ENCODE peak calls at places on chromosomes 3 and 15, in six cellular contexts. One of them, this sample, is unnamed.

GRCh38 chr15:65645392-65645791 is 23.7 kb downstream of the SLC24A1 start:
- DNase-seq in effector memory CD4-positive, alpha-beta T cell: no peak
- DNase-seq in BJ: no peak
- DNase-seq in fibroblast of pulmonary artery: no peak
- DNase-seq in K562: no peak
- DNase-seq in cardiac muscle cell: no peak
- DNase-seq in this sample: no peak

GRCh38 chr3:8909160-8909559 is 54.1 kb downstream of the RAD18 start:
- DNase-seq in fibroblast of pulmonary artery: no peak
- DNase-seq in K562: no peak
- DNase-seq in BJ: no peak
- DNase-seq in effector memory CD4-positive, alpha-beta T cell: no peak
- DNase-seq in cardiac muscle cell: no peak
- DNase-seq in this sample: no peak

GRCh38 chr3:14231998-14232501 is 53.4 kb downstream of the LSM3 start:
- DNase-seq in K562: no peak
- DNase-seq in effector memory CD4-positive, alpha-beta T cell: no peak
- DNase-seq in fibroblast of pulmonary artery: no peak
- DNase-seq in BJ: no peak
- DNase-seq in cardiac muscle cell: no peak
- DNase-seq in this sample: no peak

GRCh38 chr15:63077952-63078351 is 35.4 kb downstream of the TPM1 start:
- DNase-seq in BJ: no peak
- DNase-seq in cardiac muscle cell: no peak
- DNase-seq in effector memory CD4-positive, alpha-beta T cell: no peak
- DNase-seq in K562: no peak
- DNase-seq in fibroblast of pulmonary artery: no peak
- DNase-seq in this sample: no peak

GRCh38 chr3:10529809-10530208 is 24.4 kb upstream of the ATP2B2 start:
- DNase-seq in K562: no peak
- DNase-seq in effector memory CD4-positive, alpha-beta T cell: no peak
- DNase-seq in BJ: no peak
- DNase-seq in fibroblast of pulmonary artery: no peak
- DNase-seq in cardiac muscle cell: no peak
- DNase-seq in this sample: no peak

GRCh38 chr3:107992976-107993684 is 97.7 kb downstream of the CD47 start:
- DNase-seq in fibroblast of pulmonary artery: peak
- DNase-seq in cardiac muscle cell: no peak
- DNase-seq in K562: no peak
- DNase-seq in BJ: no peak
- DNase-seq in effector memory CD4-positive, alpha-beta T cell: no peak
- DNase-seq in this sample: no peak

GRCh38 chr15:42314818-42315217 is 41.6 kb upstream of the TMEM87A start:
- DNase-seq in effector memory CD4-positive, alpha-beta T cell: no peak
- DNase-seq in BJ: no peak
- DNase-seq in cardiac muscle cell: no peak
- DNase-seq in fibroblast of pulmonary artery: no peak
- DNase-seq in K562: no peak
- DNase-seq in this sample: no peak

GRCh38 chr3:49359623-49360022 is 1.5 kb upstream of the GPX1 start:
- DNase-seq in effector memory CD4-positive, alpha-beta T cell: no peak
- DNase-seq in fibroblast of pulmonary artery: no peak
- DNase-seq in K562: no peak
- DNase-seq in cardiac muscle cell: no peak
- DNase-seq in BJ: no peak
- DNase-seq in this sample: no peak

GRCh38 chr3:50213383-50213782 is 8.3 kb downstream of the SLC38A3 start:
- DNase-seq in cardiac muscle cell: no peak
- DNase-seq in effector memory CD4-positive, alpha-beta T cell: no peak
- DNase-seq in fibroblast of pulmonary artery: no peak
- DNase-seq in BJ: no peak
- DNase-seq in K562: no peak
- DNase-seq in this sample: no peak

GRCh38 chr3:160372780-160373179 is 26.2 kb downstream of the IFT80 start:
- DNase-seq in cardiac muscle cell: no peak
- DNase-seq in BJ: peak
- DNase-seq in effector memory CD4-positive, alpha-beta T cell: no peak
- DNase-seq in fibroblast of pulmonary artery: peak
- DNase-seq in K562: no peak
- DNase-seq in this sample: no peak

GRCh38 chr3:26590919-26591318 is 31.7 kb upstream of the LRRC3B start:
- DNase-seq in cardiac muscle cell: no peak
- DNase-seq in BJ: no peak
- DNase-seq in fibroblast of pulmonary artery: no peak
- DNase-seq in K562: no peak
- DNase-seq in effector memory CD4-positive, alpha-beta T cell: no peak
- DNase-seq in this sample: no peak

GRCh38 chr3:88661433-88661824 is 446.0 kb upstream of the EPHA3 start:
- DNase-seq in effector memory CD4-positive, alpha-beta T cell: no peak
- DNase-seq in BJ: no peak
- DNase-seq in K562: no peak
- DNase-seq in cardiac muscle cell: no peak
- DNase-seq in fibroblast of pulmonary artery: no peak
- DNase-seq in this sample: no peak

GRCh38 chr15:52733696-52734255 is 54.6 kb upstream of the ATOSA start:
- DNase-seq in effector memory CD4-positive, alpha-beta T cell: no peak
- DNase-seq in BJ: no peak
- DNase-seq in cardiac muscle cell: no peak
- DNase-seq in fibroblast of pulmonary artery: no peak
- DNase-seq in K562: no peak
- DNase-seq in this sample: no peak

GRCh38 chr15:51128701-51129100 is 34.0 kb upstream of the TNFAIP8L3 start:
- DNase-seq in effector memory CD4-positive, alpha-beta T cell: no peak
- DNase-seq in cardiac muscle cell: no peak
- DNase-seq in BJ: no peak
- DNase-seq in fibroblast of pulmonary artery: no peak
- DNase-seq in K562: no peak
- DNase-seq in this sample: no peak

GRCh38 chr3:64687381-64687780 is 419 bp downstream of the ADAMTS9 start:
- DNase-seq in effector memory CD4-positive, alpha-beta T cell: no peak
- DNase-seq in BJ: no peak
- DNase-seq in K562: no peak
- DNase-seq in fibroblast of pulmonary artery: no peak
- DNase-seq in cardiac muscle cell: no peak
- DNase-seq in this sample: no peak

GRCh38 chr3:116836286-116836685 is 126.7 kb downstream of the TUSC7 start:
- DNase-seq in K562: no peak
- DNase-seq in cardiac muscle cell: no peak
- DNase-seq in effector memory CD4-positive, alpha-beta T cell: no peak
- DNase-seq in BJ: no peak
- DNase-seq in fibroblast of pulmonary artery: no peak
- DNase-seq in this sample: no peak

GRCh38 chr3:129657261-129658046 is 51.0 kb upstream of the PLXND1 start:
- DNase-seq in K562: no peak
- DNase-seq in BJ: no peak
- DNase-seq in fibroblast of pulmonary artery: peak
- DNase-seq in effector memory CD4-positive, alpha-beta T cell: no peak
- DNase-seq in cardiac muscle cell: peak
- DNase-seq in this sample: no peak

GRCh38 chr3:58116161-58116955 is 94.4 kb downstream of the DNASE1L3 start:
- DNase-seq in cardiac muscle cell: no peak
- DNase-seq in K562: no peak
- DNase-seq in fibroblast of pulmonary artery: no peak
- DNase-seq in effector memory CD4-positive, alpha-beta T cell: peak
- DNase-seq in BJ: no peak
- DNase-seq in this sample: no peak

GRCh38 chr15:43133429-43134156 is at the start of gene TMEM62:
- DNase-seq in fibroblast of pulmonary artery: peak
- DNase-seq in cardiac muscle cell: peak
- DNase-seq in K562: peak
- DNase-seq in BJ: no peak
- DNase-seq in effector memory CD4-positive, alpha-beta T cell: peak
- DNase-seq in this sample: peak

GRCh38 chr15:68797589-68798377 is 22.9 kb downstream of the ANP32A start:
- DNase-seq in K562: peak
- DNase-seq in fibroblast of pulmonary artery: peak
- DNase-seq in cardiac muscle cell: no peak
- DNase-seq in effector memory CD4-positive, alpha-beta T cell: no peak
- DNase-seq in BJ: no peak
- DNase-seq in this sample: no peak

GRCh38 chr3:46655271-46655670 is 38.2 kb downstream of the ALS2CL start:
- DNase-seq in fibroblast of pulmonary artery: no peak
- DNase-seq in cardiac muscle cell: peak
- DNase-seq in BJ: no peak
- DNase-seq in K562: no peak
- DNase-seq in effector memory CD4-positive, alpha-beta T cell: no peak
- DNase-seq in this sample: no peak

GRCh38 chr15:22880068-22880980 is 41.9 kb downstream of the NIPA2 start:
- DNase-seq in cardiac muscle cell: no peak
- DNase-seq in effector memory CD4-positive, alpha-beta T cell: no peak
- DNase-seq in BJ: no peak
- DNase-seq in fibroblast of pulmonary artery: no peak
- DNase-seq in K562: no peak
- DNase-seq in this sample: no peak

GRCh38 chr3:32257641-32258438 is 19.4 kb downstream of the CMTM8 start:
- DNase-seq in K562: no peak
- DNase-seq in effector memory CD4-positive, alpha-beta T cell: no peak
- DNase-seq in BJ: no peak
- DNase-seq in cardiac muscle cell: no peak
- DNase-seq in fibroblast of pulmonary artery: no peak
- DNase-seq in this sample: no peak

GRCh38 chr3:171862993-171863521 is 19.9 kb downstream of the TMEM212 start:
- DNase-seq in K562: no peak
- DNase-seq in cardiac muscle cell: peak
- DNase-seq in BJ: peak
- DNase-seq in fibroblast of pulmonary artery: peak
- DNase-seq in effector memory CD4-positive, alpha-beta T cell: no peak
- DNase-seq in this sample: no peak

GRCh38 chr3:29065211-29065785 is 215.6 kb upstream of the RBMS3 start:
- DNase-seq in cardiac muscle cell: peak
- DNase-seq in effector memory CD4-positive, alpha-beta T cell: no peak
- DNase-seq in fibroblast of pulmonary artery: peak
- DNase-seq in K562: no peak
- DNase-seq in BJ: peak
- DNase-seq in this sample: peak

GRCh38 chr3:127700406-127700805 is 27.7 kb downstream of the ABTB1 start:
- DNase-seq in effector memory CD4-positive, alpha-beta T cell: no peak
- DNase-seq in fibroblast of pulmonary artery: no peak
- DNase-seq in BJ: no peak
- DNase-seq in cardiac muscle cell: no peak
- DNase-seq in K562: no peak
- DNase-seq in this sample: no peak

GRCh38 chr15:23069496-23070166 is 30.3 kb upstream of the TUBGCP5 start:
- DNase-seq in K562: peak
- DNase-seq in cardiac muscle cell: no peak
- DNase-seq in BJ: no peak
- DNase-seq in effector memory CD4-positive, alpha-beta T cell: no peak
- DNase-seq in fibroblast of pulmonary artery: no peak
- DNase-seq in this sample: no peak

GRCh38 chr3:171803044-171803443 is 7.2 kb downstream of the PLD1 start:
- DNase-seq in effector memory CD4-positive, alpha-beta T cell: no peak
- DNase-seq in BJ: no peak
- DNase-seq in K562: no peak
- DNase-seq in fibroblast of pulmonary artery: no peak
- DNase-seq in cardiac muscle cell: no peak
- DNase-seq in this sample: no peak

GRCh38 chr3:84904819-84905555 is 53.8 kb upstream of the CADM2 start:
- DNase-seq in fibroblast of pulmonary artery: no peak
- DNase-seq in effector memory CD4-positive, alpha-beta T cell: no peak
- DNase-seq in cardiac muscle cell: no peak
- DNase-seq in K562: no peak
- DNase-seq in BJ: no peak
- DNase-seq in this sample: no peak

DNA sequence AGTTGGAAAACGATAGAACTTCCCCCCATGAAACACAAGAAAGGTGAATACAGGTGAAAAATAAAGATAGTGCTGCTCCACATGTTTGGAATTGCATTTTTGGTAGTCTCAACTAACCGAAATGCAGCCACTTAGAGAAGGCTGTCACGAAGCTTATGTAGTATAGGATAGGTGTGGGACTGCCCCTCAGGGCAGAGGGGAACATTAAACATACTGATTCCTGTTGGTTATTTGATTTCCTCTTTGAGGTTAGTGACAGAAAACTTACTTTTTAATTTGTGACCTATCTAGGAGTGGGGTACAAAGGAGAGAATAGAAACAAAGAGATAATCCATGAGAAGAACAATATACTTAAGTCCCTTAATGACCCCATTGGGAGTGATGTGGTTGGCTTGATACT is 85.8 kb upstream of the SATB1 start:
- DNase-seq in fibroblast of pulmonary artery: no peak
- DNase-seq in BJ: no peak
- DNase-seq in effector memory CD4-positive, alpha-beta T cell: no peak
- DNase-seq in cardiac muscle cell: no peak
- DNase-seq in K562: no peak
- DNase-seq in this sample: no peak
- H3K4me3 ChIP-seq in fibroblast of pulmonary artery: no peak
- H3K4me3 ChIP-seq in BJ: no peak
- H3K4me3 ChIP-seq in effector memory CD4-positive, alpha-beta T cell: no peak
- H3K4me3 ChIP-seq in cardiac muscle cell: no peak
- H3K4me3 ChIP-seq in K562: no peak
- H3K4me3 ChIP-seq in this sample: no peak

GRCh38 chr15:73685561-73685960 is 1.4 kb downstream of the CD276 start:
- DNase-seq in fibroblast of pulmonary artery: peak
- DNase-seq in cardiac muscle cell: no peak
- DNase-seq in BJ: no peak
- DNase-seq in K562: no peak
- DNase-seq in effector memory CD4-positive, alpha-beta T cell: no peak
- DNase-seq in this sample: no peak
- H3K4me3 ChIP-seq in fibroblast of pulmonary artery: peak
- H3K4me3 ChIP-seq in cardiac muscle cell: peak
- H3K4me3 ChIP-seq in BJ: peak
- H3K4me3 ChIP-seq in K562: no peak
- H3K4me3 ChIP-seq in effector memory CD4-positive, alpha-beta T cell: no peak
- H3K4me3 ChIP-seq in this sample: no peak

GRCh38 chr3:11569156-11569741 is 74.5 kb downstream of the VGLL4 start:
- DNase-seq in cardiac muscle cell: no peak
- DNase-seq in effector memory CD4-positive, alpha-beta T cell: no peak
- DNase-seq in fibroblast of pulmonary artery: no peak
- DNase-seq in BJ: no peak
- DNase-seq in K562: no peak
- DNase-seq in this sample: no peak
- H3K4me3 ChIP-seq in cardiac muscle cell: no peak
- H3K4me3 ChIP-seq in effector memory CD4-positive, alpha-beta T cell: no peak
- H3K4me3 ChIP-seq in fibroblast of pulmonary artery: no peak
- H3K4me3 ChIP-seq in BJ: no peak
- H3K4me3 ChIP-seq in K562: no peak
- H3K4me3 ChIP-seq in this sample: no peak

DNA sequence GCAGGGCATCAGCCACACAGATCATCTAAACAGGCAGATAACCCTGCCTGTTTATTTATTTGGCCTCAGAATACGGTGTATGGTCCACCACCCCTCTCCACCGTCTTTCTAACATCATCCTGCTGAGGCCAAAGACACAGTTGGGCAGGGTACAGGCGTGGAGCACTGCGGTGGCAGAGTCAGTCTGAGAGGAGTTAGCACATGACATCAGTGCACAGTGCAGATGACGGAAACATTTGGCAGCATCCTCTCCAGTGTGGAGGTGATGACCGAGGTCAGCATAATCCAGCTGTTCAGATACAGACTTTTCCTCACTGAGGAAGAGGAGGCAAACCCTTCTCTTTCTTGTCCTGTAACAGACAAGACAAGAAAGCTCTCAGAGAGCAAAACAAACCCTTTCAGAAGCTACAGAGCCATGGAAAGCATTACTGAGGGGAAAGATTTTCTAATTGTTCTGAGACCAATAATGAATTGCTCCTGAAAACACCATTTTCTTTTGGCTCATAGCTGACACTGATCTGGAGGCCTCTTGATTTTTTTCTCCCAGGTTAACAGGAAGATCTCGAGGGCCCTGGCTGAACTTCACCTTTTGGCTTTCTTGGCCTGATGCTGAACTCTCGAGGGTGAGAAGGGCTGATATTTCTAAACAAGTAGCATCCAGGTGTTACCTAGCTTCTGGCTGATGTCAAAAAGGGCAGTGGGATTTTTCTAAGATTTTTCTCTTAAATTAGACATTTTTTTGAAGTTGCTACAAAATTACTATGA is 20.1 kb upstream of the NFKBIZ start:
- DNase-seq in K562: no peak
- DNase-seq in cardiac muscle cell: peak
- DNase-seq in effector memory CD4-positive, alpha-beta T cell: peak
- DNase-seq in fibroblast of pulmonary artery: peak
- DNase-seq in BJ: no peak
- DNase-seq in this sample: peak
- H3K4me3 ChIP-seq in K562: no peak
- H3K4me3 ChIP-seq in cardiac muscle cell: peak
- H3K4me3 ChIP-seq in effector memory CD4-positive, alpha-beta T cell: peak
- H3K4me3 ChIP-seq in fibroblast of pulmonary artery: peak
- H3K4me3 ChIP-seq in BJ: peak
- H3K4me3 ChIP-seq in this sample: no peak

This sample was measured in mucosa of descending colon.